ENCODE peak calls at places on chromosomes 13 and 19, in six cellular contexts. I, C, F, U, Z and L are unnamed samples.

GRCh38 chr19:58516964-58517833 is 2.4 kb downstream of the ZBTB45 start:
- DNase-seq in I (no peak), C (no peak), U (no peak), Z (no peak), F (no peak), L (no peak)

GRCh38 chr13:20561731-20562130 is 5.2 kb upstream of the IFT88 start:
- DNase-seq in U (no peak), Z (no peak), I (no peak), F (no peak), C (no peak), L (no peak)

GRCh38 chr13:95404141-95404882 is 103.1 kb upstream of the ABCC4 start:
- DNase-seq in I (peak; percentile 89), Z (peak; percentile 55), C (peak; percentile 87), F (peak; percentile 58), U (peak; percentile 83), L (peak; percentile 85)

GRCh38 chr13:59494560-59494970 is 669.2 kb downstream of the DIAPH3 start:
- DNase-seq in Z (no peak), C (no peak), U (peak; percentile 5), F (peak; percentile 94), I (no peak), L (no peak)

GRCh38 chr19:53424968-53425597 is 6.7 kb upstream of the ZNF761 start:
- DNase-seq in U (peak; percentile 82), C (peak; percentile 90), F (peak; percentile 54), Z (peak; percentile 35), I (peak; percentile 75), L (peak; percentile 69)

GRCh38 chr19:56139847-56140582 is 1.1 kb upstream of the ZNF444 start:
- DNase-seq in C (no peak), Z (peak; percentile 16), F (no peak), U (peak; percentile 45), I (no peak), L (no peak)

GRCh38 chr13:78997902-78998654 is 339.1 kb upstream of the OBI1 start:
- DNase-seq in C (no peak), F (no peak), U (no peak), Z (no peak), I (no peak), L (no peak)

GRCh38 chr19:2613507-2614295 is 88.8 kb downstream of the GNG7 start:
- DNase-seq in Z (no peak), C (peak; percentile 66), F (peak; percentile 23), I (peak; percentile 55), U (peak; percentile 71), L (peak; percentile 53)

GRCh38 chr19:391726-392374 is 17.1 kb downstream of the C2CD4C start:
- DNase-seq in I (no peak), Z (no peak), C (no peak), U (no peak), F (no peak), L (no peak)

GRCh38 chr19:48064509-48064908 is 20.6 kb upstream of the CABP5 start:
- DNase-seq in U (no peak), F (peak; percentile 10), Z (no peak), I (no peak), C (no peak), L (no peak)

GRCh38 chr13:43686557-43686956 is 100.2 kb downstream of the ENOX1 start:
- DNase-seq in U (peak; percentile 96), I (peak; percentile 65), C (peak; percentile 79), Z (peak; percentile 56), F (peak; percentile 80), L (peak; percentile 59)

GRCh38 chr19:14218615-14219330 is 12.8 kb upstream of the ADGRL1 start:
- DNase-seq in I (peak; percentile 28), C (no peak), Z (no peak), U (peak; percentile 40), F (no peak), L (no peak)

GRCh38 chr19:2132731-2133490 is 18.5 kb downstream of the AP3D1 start:
- DNase-seq in F (no peak), C (no peak), Z (no peak), I (no peak), U (peak; percentile 57), L (no peak)

GRCh38 chr19:33459691-33460090 is 61.9 kb downstream of the PEPD start:
- DNase-seq in C (no peak), I (no peak), Z (no peak), F (no peak), U (no peak), L (no peak)

GRCh38 chr13:57970404-57970803 is 338.9 kb downstream of the PCDH17 start:
- DNase-seq in U (no peak), I (no peak), Z (no peak), F (peak; percentile 54), C (no peak), L (no peak)

GRCh38 chr19:55319786-55320185 is 5.4 kb downstream of the TMEM150B start:
- DNase-seq in I (peak; percentile 53), U (peak; percentile 72), C (peak; percentile 72), F (peak; percentile 30), Z (no peak), L (no peak)

GRCh38 chr19:48938256-48938655 is 4.8 kb downstream of the DHDH start:
- DNase-seq in C (no peak), U (no peak), Z (no peak), I (no peak), F (no peak), L (no peak)

GRCh38 chr13:109135018-109135417 is 505.6 kb downstream of the MYO16 start:
- DNase-seq in I (no peak), C (no peak), F (no peak), U (no peak), Z (no peak), L (peak; percentile 17)

GRCh38 chr19:6233827-6234511 is 45.8 kb downstream of the MLLT1 start:
- DNase-seq in Z (no peak), U (no peak), C (no peak), F (no peak), I (no peak), L (no peak)

GRCh38 chr13:23876265-23876664 is 12.9 kb downstream of the MIPEP start:
- DNase-seq in C (peak; percentile 39), Z (no peak), U (peak; percentile 58), I (peak; percentile 27), F (no peak), L (peak; percentile 47)

GRCh38 chr13:57865600-57866294 is 234.2 kb downstream of the PCDH17 start:
- DNase-seq in I (no peak), F (no peak), C (peak; percentile 62), Z (no peak), U (no peak), L (no peak)

GRCh38 chr13:112067121-112067741 is at the start of gene SOX1:
- DNase-seq in C (no peak), I (peak; percentile 81), U (no peak), Z (no peak), F (peak; percentile 19), L (no peak)

GRCh38 chr13:112067871-112068305 is 939 bp downstream of the SOX1 start:
- DNase-seq in F (peak; percentile 14), I (peak; percentile 62), U (peak; percentile 23), Z (no peak), C (no peak), L (no peak)

GRCh38 chr13:112068531-112069062 is 1.6 kb downstream of the SOX1 start:
- DNase-seq in U (no peak), C (no peak), Z (no peak), F (no peak), I (no peak), L (no peak)

GRCh38 chr13:112069727-112070300 is 2.9 kb downstream of the SOX1 start:
- DNase-seq in C (no peak), F (no peak), Z (no peak), I (no peak), U (no peak), L (no peak)

GRCh38 chr13:112069063-112069726 is 2.2 kb downstream of the SOX1 start:
- DNase-seq in F (no peak), Z (no peak), I (no peak), U (no peak), C (no peak), L (no peak)
- TF ChIP-seq EZH2 in F (peak; percentile 70), Z (peak; percentile 24), I (peak; percentile 16), U (peak; percentile 94), C (peak; percentile 100), L (no peak)

GRCh38 chr13:40878321-40878720 is 88.9 kb downstream of the SLC25A15 start:
- DNase-seq in U (no peak), F (peak; percentile 43), C (no peak), I (no peak), Z (peak; percentile 40), L (no peak)

GRCh38 chr13:40875048-40875447 is 85.6 kb downstream of the SLC25A15 start:
- DNase-seq in Z (peak; percentile 14), I (no peak), F (no peak), U (peak; percentile 4), C (no peak), L (no peak)

GRCh38 chr13:40876020-40876738 is 86.8 kb downstream of the SLC25A15 start:
- DNase-seq in I (no peak), F (no peak), U (no peak), C (no peak), Z (no peak), L (peak; percentile 57)

GRCh38 chr13:40874138-40874776 is 84.8 kb downstream of the SLC25A15 start:
- DNase-seq in C (no peak), I (peak; percentile 2), Z (peak; percentile 17), F (no peak), U (no peak), L (no peak)

GRCh38 chr13:40875583-40875982 is 86.2 kb downstream of the SLC25A15 start:
- DNase-seq in Z (no peak), U (no peak), I (no peak), C (no peak), F (no peak), L (no peak)
- TF ChIP-seq EZH2 in Z (no peak), U (no peak), I (no peak), C (no peak), F (no peak), L (no peak)

DNA sequence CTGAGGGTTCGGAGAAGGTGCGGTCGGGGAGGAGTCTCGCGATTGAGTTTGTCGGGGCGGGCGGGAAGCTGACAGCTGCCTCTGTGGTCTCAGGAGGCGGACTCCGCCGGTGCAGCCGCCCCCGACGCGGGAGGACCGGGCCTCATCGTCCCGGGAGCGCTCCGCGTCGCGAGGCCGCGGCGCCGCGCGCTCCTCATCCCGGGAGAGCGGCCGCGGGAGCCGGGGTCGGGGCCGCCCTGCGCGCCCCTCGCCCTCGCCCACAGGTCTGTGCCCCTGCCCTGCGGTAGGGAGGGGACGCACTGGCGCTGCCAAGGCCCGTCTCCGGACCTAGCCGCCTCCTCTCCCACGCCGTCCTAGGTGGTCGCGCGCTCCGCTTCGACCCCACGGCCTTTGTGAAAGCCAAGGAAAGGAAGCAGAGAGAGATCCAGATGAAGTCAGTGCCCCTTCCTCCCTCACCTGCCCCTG is 6.9 kb downstream of the PGLYRP1 start:
- DNase-seq in Z (no peak), U (peak; percentile 30), C (no peak), F (no peak), I (peak; percentile 35), L (no peak)
- TF ChIP-seq EZH2 in Z (no peak), U (peak; percentile 98), C (no peak), F (peak; percentile 92), I (no peak), L (no peak)

DNA sequence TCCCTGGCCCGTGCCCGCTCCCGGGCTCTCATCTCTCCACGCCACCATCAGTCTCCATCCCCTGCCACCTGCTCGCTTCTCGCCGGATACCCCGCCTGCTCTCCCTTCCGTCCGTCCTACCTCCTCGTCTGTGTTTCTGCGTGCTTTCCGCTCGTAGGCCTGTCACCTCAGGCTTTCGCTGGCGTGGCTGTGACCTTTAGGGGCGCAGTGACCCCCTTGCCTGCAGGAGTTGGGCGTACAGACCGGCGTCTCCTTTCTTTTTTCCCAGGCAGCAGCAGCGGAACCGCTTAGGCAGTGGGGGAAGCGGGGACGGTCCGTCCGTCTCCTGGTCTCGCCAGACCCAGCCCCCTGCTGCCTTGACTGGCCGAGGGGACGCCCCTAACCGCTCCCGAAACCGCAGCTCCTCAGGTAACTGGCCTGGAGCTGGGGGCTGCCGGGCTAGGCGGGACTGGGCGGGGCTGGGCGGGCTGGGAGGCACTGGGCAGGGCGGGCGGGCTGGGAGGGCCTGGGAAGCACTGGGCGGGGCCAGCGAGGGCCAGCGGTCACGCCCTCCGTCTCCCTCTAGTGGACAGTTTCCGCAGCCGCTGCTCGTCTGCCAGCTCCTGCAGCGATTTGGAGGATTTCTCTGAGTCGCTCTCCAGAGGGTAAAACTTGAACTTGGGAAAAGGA is 6.3 kb downstream of the PGLYRP1 start:
- DNase-seq in C (peak; percentile 94), I (peak; percentile 83), U (peak; percentile 91), F (peak; percentile 59), Z (peak; percentile 76), L (peak; percentile 76)
- TF ChIP-seq EZH2 in C (no peak), I (no peak), U (peak; percentile 83), F (peak; percentile 7), Z (no peak), L (no peak)